ENCODE peak calls at places on chromosomes 2 and 18, in four cellular contexts. C, A, W and B are unnamed samples.

GRCh38 chr2:17588031-17588430 is 47.5 kb downstream of the VSNL1 start:
- DNase-seq in W (no peak), C (no peak), A (peak; percentile 97), B (no peak)

GRCh38 chr2:217075225-217075802 is 215.4 kb upstream of the TNP1 start:
- DNase-seq in C (peak; percentile 44), W (no peak), A (peak; percentile 7), B (no peak)

GRCh38 chr18:76452357-76452756 is 42.7 kb downstream of the ZNF516 start:
- DNase-seq in W (no peak), C (peak; percentile 64), A (peak; percentile 49), B (no peak)

GRCh38 chr2:174688079-174688478 is 76.2 kb downstream of the CHRNA1 start:
- DNase-seq in C (no peak), A (peak; percentile 54), W (peak; percentile 53), B (peak; percentile 60)

GRCh38 chr2:42974697-42975357 is 182.4 kb upstream of the HAAO start:
- DNase-seq in A (peak; percentile 59), W (no peak), C (peak; percentile 73), B (peak; percentile 66)

GRCh38 chr2:226736391-226736790 is 63.2 kb downstream of the IRS1 start:
- DNase-seq in C (no peak), A (no peak), W (no peak), B (no peak)

GRCh38 chr2:211836409-211836808 is 702.2 kb downstream of the ERBB4 start:
- DNase-seq in A (peak; percentile 52), C (no peak), W (no peak), B (peak; percentile 44)

GRCh38 chr2:65129276-65129612 is 662 bp downstream of the RAB1A start:
- DNase-seq in A (peak; percentile 14), C (no peak), W (no peak), B (no peak)